ENCODE peak calls at places on chromosomes 2 and 18, in four cellular contexts. G is BJ, A is GM12865, P is neural crest cell. V is an unnamed sample.

GRCh38 chr2:146576301-146576700 is 1268.5 kb upstream of the ACVR2A start:
- DNase-seq in P (no peak), A (no peak), G (no peak), V (no peak)

GRCh38 chr18:55272510-55273243 is 313.4 kb upstream of the CCDC68 start:
- DNase-seq in A (no peak), P (no peak), G (no peak), V (no peak)

GRCh38 chr2:27495840-27496356 is 741 bp upstream of the GCKR start:
- DNase-seq in A (no peak), P (no peak), G (no peak), V (no peak)

GRCh38 chr2:174970092-174970491 is 35.1 kb downstream of the CHN1 start:
- DNase-seq in P (no peak), A (no peak), G (no peak), V (no peak)

GRCh38 chr2:98118161-98118560 is 31.2 kb downstream of the VWA3B start:
- DNase-seq in A (no peak), P (no peak), G (no peak), V (no peak)

GRCh38 chr18:57807336-57808117 is 4.4 kb upstream of the ATP8B1 start:
- DNase-seq in G (peak), P (no peak), A (no peak), V (no peak)

GRCh38 chr2:109290887-109291675 is 162.1 kb downstream of the SH3RF3 start:
- DNase-seq in P (no peak), G (peak), A (no peak), V (no peak)

GRCh38 chr2:239598011-239598731 is 197.4 kb upstream of the HDAC4 start:
- DNase-seq in G (no peak), P (no peak), A (peak), V (no peak)

GRCh38 chr18:57836557-57836956 is 33.4 kb upstream of the ATP8B1 start:
- DNase-seq in G (no peak), A (no peak), P (no peak), V (no peak)

GRCh38 chr2:7738596-7738995 is 821.4 kb downstream of the RNF144A start:
- DNase-seq in A (no peak), P (no peak), G (no peak), V (no peak)

GRCh38 chr2:28810384-28811285 is at the start of gene SPDYA:
- DNase-seq in A (peak), P (peak), G (no peak), V (no peak)

DNA sequence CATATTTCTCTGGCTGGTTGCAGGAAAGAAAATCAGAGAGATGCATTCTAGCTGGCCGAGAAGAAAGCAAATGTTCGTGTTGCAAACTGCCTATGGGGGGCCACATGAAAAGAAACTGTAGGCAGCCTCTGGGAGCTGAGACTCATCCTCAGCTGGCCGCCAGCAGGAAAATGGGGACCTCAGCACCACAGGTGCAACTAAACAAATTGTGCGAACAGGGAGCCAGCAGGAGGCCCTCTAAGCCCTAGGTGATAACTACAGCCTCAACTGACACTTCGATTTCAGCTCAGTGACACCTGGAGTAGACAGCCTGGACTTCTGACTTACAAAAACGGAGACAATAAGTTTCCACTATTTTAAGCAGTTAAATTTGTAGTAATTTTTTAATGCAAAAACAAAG is 107.3 kb downstream of the DTNB start:
- DNase-seq in P (no peak), A (no peak), G (no peak), V (no peak)
- TF ChIP-seq CTCF in P (no peak), A (no peak), G (no peak), V (no peak)

GRCh38 chr2:100730290-100730868 is 89.6 kb upstream of the NPAS2 start:
- DNase-seq in A (peak), P (peak), G (no peak), V (no peak)
- TF ChIP-seq CTCF in A (peak), P (peak), G (peak), V (peak)

DNA sequence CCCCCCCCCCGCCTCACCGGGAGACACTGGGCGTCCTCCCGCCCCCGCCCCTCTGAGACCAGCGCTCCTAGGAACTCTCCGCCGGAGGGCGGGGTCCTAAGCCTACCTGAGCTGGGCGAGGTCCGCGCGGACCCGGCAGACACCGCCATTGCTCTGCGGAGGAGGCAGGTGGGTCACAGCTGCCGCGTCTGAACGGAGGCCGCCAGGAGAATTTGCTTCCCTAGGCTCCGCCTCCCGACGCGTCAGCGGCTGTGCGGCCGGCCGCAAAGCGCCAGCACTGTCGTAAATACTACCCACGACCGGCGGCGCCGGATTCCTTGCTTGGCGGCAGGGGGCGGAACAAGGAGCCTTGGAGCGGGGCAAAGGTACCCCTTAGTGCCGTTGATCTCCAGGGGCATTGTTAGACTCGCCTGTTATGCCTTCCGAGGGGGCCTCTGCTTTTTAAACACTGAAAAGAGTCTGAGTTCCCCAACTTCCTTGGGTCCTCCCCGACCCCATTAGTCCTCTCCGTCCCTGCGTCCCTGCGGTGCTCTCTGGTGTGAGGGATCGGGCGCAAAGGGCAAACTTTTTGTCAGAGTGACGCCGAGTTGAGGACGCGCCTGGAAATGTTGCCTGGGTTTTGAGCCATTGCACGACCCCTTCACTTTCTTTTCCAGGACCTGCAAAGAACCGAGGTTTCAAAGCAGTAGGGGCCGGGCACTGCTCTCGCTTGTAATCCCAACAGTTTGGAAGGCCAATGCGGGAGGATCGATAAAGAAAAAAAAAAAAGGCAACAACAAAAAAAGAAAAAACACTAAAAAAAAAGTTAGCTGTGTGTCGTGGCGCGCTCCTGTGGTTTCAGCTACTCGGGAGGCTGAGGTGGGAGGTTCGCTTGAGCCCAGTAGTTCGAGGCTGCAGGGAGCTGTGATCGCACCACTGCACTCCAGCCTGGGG is at the start of gene GGCX:
- DNase-seq in P (peak), A (peak), G (peak), V (peak)
- TF ChIP-seq CTCF in P (no peak), A (no peak), G (no peak), V (no peak)

DNA sequence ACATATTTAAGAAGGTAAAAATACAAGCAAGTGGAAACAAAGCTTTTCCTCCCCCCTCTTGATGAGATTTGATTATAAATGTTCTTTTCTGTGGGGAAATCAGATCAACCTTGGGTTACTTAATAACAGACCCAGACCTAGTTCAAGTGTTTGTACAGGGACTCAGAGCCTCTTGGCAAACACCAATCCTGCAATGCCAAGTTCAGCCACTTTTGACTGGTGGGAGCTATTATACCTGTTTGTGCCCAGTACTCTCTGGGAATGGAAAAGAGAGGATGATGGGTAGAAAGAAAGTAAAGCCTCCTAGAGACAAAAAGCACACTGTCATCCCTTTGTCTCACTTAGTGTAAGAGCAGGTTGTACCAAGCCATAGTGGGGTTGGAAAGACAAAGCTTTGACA is 63.8 kb upstream of the EPHA4 start:
- DNase-seq in A (no peak), G (no peak), P (no peak), V (no peak)
- TF ChIP-seq CTCF in A (no peak), G (no peak), P (peak), V (no peak)

GRCh38 chr18:48295586-48296311 is 113.4 kb downstream of the ZBTB7C start:
- DNase-seq in G (no peak), A (no peak), P (no peak), V (no peak)
- TF ChIP-seq CTCF in G (peak), A (no peak), P (peak), V (peak)

DNA sequence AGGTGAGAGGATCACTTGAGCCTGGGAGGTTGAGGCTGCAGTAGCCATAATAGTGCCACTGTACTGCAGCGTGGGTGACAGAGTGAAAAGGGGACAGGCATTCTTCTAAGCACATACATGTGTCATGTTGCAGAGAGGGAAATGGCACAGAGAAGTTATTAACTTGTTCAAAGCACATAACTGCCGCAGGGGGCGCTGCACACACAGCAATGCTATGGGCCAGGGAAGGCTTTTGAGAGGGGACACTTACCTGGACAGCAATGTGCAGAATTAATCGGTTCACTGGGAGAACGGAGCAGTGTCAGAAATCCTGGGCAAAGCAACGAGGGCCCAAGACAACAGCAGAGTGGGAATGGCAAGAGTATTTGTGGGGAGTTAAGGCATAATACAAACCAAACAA is 2.4 kb downstream of the SCYGR8 start:
- DNase-seq in P (peak), G (no peak), A (peak), V (no peak)
- TF ChIP-seq CTCF in P (peak), G (no peak), A (peak), V (peak)

DNA sequence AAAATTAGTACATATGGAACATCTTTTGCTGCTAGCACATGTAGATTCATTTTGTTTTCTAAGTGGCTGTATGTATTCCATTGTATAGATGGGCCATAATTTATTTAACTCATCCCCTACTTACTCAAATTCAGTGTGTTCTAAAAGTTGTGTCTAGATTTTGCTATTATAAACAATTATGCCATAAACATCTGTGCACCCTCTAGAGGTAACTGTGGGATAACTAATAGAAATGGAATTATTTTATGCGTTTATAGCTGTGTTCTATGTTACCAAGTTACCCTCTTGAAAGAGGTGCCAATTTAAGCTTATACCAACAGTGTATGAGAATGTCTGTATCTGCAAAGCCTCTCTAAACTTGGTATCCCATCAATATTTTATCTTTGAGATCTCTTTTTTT is 100.4 kb downstream of the MMADHC start:
- DNase-seq in G (no peak), P (no peak), A (no peak), V (no peak)
- TF ChIP-seq CTCF in G (no peak), P (no peak), A (no peak), V (no peak)

DNA sequence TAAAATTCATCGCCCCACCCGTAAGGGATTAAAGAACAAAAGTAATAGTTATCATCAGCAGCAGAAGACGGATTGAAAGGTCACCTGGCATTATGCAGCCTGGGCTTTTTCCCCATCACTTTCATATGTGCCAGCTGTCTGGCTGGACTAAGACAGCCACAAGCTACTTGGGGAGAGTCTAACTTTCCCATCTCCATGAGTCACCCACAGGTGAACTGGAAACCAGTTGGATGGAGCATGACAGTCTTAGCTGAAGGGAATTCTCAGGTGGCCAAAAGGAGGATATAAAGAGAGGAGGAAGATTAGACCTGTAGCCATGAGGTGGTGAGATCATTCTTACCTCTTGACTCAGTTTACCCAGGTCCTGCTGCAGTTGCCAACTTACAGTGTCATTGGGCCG is 7.0 kb upstream of the FAM178B start:
- DNase-seq in P (no peak), A (no peak), G (no peak), V (no peak)
- TF ChIP-seq CTCF in P (no peak), A (no peak), G (no peak), V (no peak)

GRCh38 chr18:79672490-79673276 is 6.9 kb upstream of the CTDP1 start:
- DNase-seq in A (no peak), P (no peak), G (no peak), V (no peak)
- TF ChIP-seq CTCF in A (no peak), P (no peak), G (no peak), V (no peak)

DNA sequence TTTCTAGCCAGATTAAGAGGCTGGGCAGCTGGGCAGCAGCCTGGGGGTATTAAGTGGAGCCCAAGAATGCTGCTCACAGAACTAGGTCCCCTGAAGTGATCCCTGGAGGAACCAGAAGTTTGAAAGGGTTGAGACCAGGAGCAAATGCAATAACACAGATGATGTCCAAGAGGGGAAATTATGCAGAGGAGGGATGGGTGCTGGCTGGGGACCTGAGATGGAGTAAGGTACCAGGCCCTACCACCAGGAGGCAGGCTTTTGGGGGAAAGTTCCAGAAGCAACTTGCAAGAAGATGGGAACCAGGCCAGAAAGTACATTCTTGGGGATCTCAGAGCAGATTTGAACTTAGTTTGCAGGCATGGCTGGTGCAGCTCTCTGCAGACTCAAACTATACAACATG is 175.1 kb downstream of the NCK2 start:
- DNase-seq in G (no peak), A (peak), P (peak), V (no peak)
- TF ChIP-seq CTCF in G (peak), A (peak), P (peak), V (no peak)

V was measured in D721Med.